ENCODE peak calls at places on chromosomes 7 and 10, in five cellular contexts. S is fibroblast of lung, O is upper lobe of right lung, E is astrocyte, C is PC-9. A is an unnamed sample. For H3K36me3, the result is how much of the 10 kb centered on the place peaks cover.

GRCh38 chr10:90592903-90593302 is 264.9 kb downstream of the HTR7 start:
- DNase-seq in S (peak), O (no peak), E (peak), C (no peak), A (peak)

GRCh38 chr7:50838675-50839377 is 56.1 kb upstream of the GRB10 start:
- DNase-seq in S (peak), O (no peak), E (peak), C (no peak), A (no peak)

GRCh38 chr10:132137111-132138072 is 49.4 kb upstream of the DPYSL4 start:
- DNase-seq in S (no peak), O (peak), E (no peak), C (no peak), A (no peak)

GRCh38 chr7:136023134-136023869 is 46.1 kb upstream of the MTPN start:
- DNase-seq in S (no peak), O (no peak), E (no peak), C (no peak), A (no peak)

GRCh38 chr10:58158806-58159205 is 108.9 kb downstream of the IPMK start:
- DNase-seq in S (peak), O (no peak), E (peak), C (no peak), A (no peak)

GRCh38 chr7:154859747-154860620 is 142.9 kb downstream of the PAXIP1 start:
- DNase-seq in S (no peak), O (peak), E (no peak), C (no peak), A (no peak)

GRCh38 chr7:111424768-111425167 is 137.5 kb downstream of the IMMP2L start:
- DNase-seq in S (peak), O (no peak), E (peak), C (peak), A (no peak)

GRCh38 chr10:62386401-62387320 is 12.5 kb downstream of the ZNF365 start:
- DNase-seq in S (peak), O (no peak), E (no peak), C (no peak), A (no peak)

GRCh38 chr10:114694735-114695134 is 36.7 kb upstream of the ABLIM1 start:
- DNase-seq in S (no peak), O (no peak), E (no peak), C (no peak), A (no peak)

GRCh38 chr7:22193361-22194016 is 163.5 kb downstream of the RAPGEF5 start:
- DNase-seq in S (peak), O (no peak), E (peak), C (no peak), A (no peak)

GRCh38 chr7:66205736-66206080 is 574 bp downstream of the TPST1 start:
- DNase-seq in S (no peak), O (no peak), E (no peak), C (no peak), A (no peak)

GRCh38 chr7:111112439-111112838 is 21.5 kb downstream of the LRRN3 start:
- DNase-seq in S (peak), O (no peak), E (peak), C (no peak), A (no peak)

GRCh38 chr10:25522946-25523608 is 348.3 kb downstream of the GPR158 start:
- DNase-seq in S (peak), O (no peak), E (peak), C (no peak), A (no peak)

GRCh38 chr10:17003666-17004065 is 125.9 kb downstream of the CUBN start:
- DNase-seq in S (peak), O (no peak), E (no peak), C (no peak), A (no peak)

GRCh38 chr7:47792521-47793121 is 155.6 kb downstream of the PKD1L1 start:
- DNase-seq in S (no peak), O (no peak), E (no peak), C (no peak), A (no peak)

GRCh38 chr7:80372415-80372814 is 139.4 kb downstream of the GNAT3 start:
- DNase-seq in S (peak), O (no peak), E (peak), C (no peak), A (no peak)

GRCh38 chr10:14405076-14406065 is 74.6 kb upstream of the FRMD4A start:
- DNase-seq in S (peak), O (no peak), E (peak), C (peak), A (no peak)

GRCh38 chr10:97721871-97722780 is 8.6 kb downstream of the MARVELD1 start:
- DNase-seq in S (no peak), O (no peak), E (no peak), C (no peak), A (no peak)

GRCh38 chr10:72542396-72542815 is 83.5 kb downstream of the MICU1 start:
- DNase-seq in S (no peak), O (no peak), E (no peak), C (no peak), A (no peak)

GRCh38 chr7:76294344-76295024 is 8.0 kb upstream of the HSPB1 start:
- DNase-seq in S (peak), O (peak), E (peak), C (peak), A (peak)

GRCh38 chr7:71220210-71220695 is 88.3 kb downstream of the GALNT17 start:
- DNase-seq in S (no peak), O (no peak), E (no peak), C (no peak), A (no peak)

GRCh38 chr10:7876541-7877127 is 58.3 kb downstream of the TAF3 start:
- DNase-seq in S (no peak), O (no peak), E (no peak), C (no peak), A (no peak)

GRCh38 chr10:101400529-101400928 is 46.6 kb downstream of the BTRC start:
- DNase-seq in S (no peak), O (no peak), E (no peak), C (no peak), A (no peak)

GRCh38 chr7:69934475-69934903 is 336.2 kb downstream of the AUTS2 start:
- DNase-seq in S (no peak), O (no peak), E (no peak), C (no peak), A (no peak)

GRCh38 chr10:3963191-3963673 is 178.2 kb upstream of the KLF6 start:
- DNase-seq in S (peak), O (no peak), E (no peak), C (peak), A (peak)

GRCh38 chr10:115706482-115707076 is 566.4 kb downstream of the GFRA1 start:
- DNase-seq in S (peak), O (no peak), E (peak), C (no peak), A (no peak)

GRCh38 chr10:3538291-3538849 is 246.6 kb downstream of the KLF6 start:
- DNase-seq in S (peak), O (no peak), E (peak), C (no peak), A (no peak)

GRCh38 chr10:43264324-43264986 is 2.4 kb downstream of the RASGEF1A start:
- DNase-seq in S (no peak), O (no peak), E (no peak), C (no peak), A (no peak)

GRCh38 chr10:43264987-43265798 is 1.7 kb downstream of the RASGEF1A start:
- DNase-seq in S (no peak), O (no peak), E (no peak), C (no peak), A (no peak)

GRCh38 chr10:43263551-43264323 is 3.1 kb downstream of the RASGEF1A start:
- DNase-seq in S (no peak), O (no peak), E (no peak), C (no peak), A (no peak)

GRCh38 chr10:43267811-43268210 is 946 bp upstream of the RASGEF1A start:
- DNase-seq in S (no peak), O (no peak), E (no peak), C (no peak), A (no peak)

GRCh38 chr10:43265799-43266721 is 805 bp downstream of the RASGEF1A start:
- DNase-seq in S (no peak), O (peak), E (no peak), C (peak), A (no peak)
- TF ChIP-seq CTCF in S (no peak), O (peak), E (no peak), C (peak), A (peak)

DNA sequence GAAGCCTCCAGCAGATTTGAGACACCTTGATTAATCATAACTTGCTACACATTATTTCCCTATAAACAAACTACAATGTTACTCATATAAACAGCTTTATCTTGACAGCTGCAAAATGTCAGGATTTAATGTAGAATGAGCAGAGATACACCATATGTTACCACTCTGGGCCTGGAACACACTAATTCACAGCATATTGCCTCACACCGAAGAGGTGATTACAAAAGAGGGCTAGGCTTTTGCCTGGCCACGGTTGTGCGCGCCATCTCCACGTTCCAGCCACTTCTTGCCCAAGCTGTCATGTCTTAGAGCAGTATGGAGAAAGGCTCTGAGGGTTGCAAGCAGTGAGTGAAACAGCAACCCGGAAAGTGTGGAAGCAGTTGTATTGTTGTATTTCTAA is 498.3 kb downstream of the PLXNA4 start:
- DNase-seq in S (peak), O (no peak), E (peak), C (no peak), A (no peak)
- H3K4me3 ChIP-seq in S (no peak), O (no peak), E (no peak), C (no peak), A (no peak)

DNA sequence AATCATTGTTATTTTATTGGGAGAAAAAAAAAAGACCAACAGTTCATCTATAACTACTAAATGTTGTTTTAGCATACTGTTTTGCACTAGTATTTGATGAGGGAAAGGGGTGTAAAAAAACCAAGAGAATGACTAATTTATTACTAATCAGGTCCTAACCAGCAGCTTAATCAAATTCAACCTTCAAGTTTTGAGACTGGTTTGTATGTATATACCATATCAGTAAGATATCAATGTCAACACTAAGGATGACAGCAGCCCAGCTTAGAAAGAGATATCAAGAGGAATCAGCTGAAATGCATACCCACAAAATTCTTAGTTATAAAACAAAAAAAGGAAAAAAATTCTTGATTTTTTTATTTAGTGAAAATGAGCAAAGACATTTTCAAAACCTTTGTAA is 122.6 kb downstream of the KMT2C start:
- DNase-seq in S (no peak), O (no peak), E (no peak), C (no peak), A (no peak)
- H3K36me3 ChIP-seq in S (under half), O (under half), E (under half), C (under half), A (under half)

GRCh38 chr10:123043409-123043925 is 34.7 kb downstream of the ACADSB start:
- DNase-seq in S (peak), O (no peak), E (peak), C (no peak), A (peak)

GRCh38 chr10:123044391-123044790 is 35.6 kb downstream of the ACADSB start:
- DNase-seq in S (no peak), O (no peak), E (no peak), C (peak), A (no peak)

GRCh38 chr10:123042708-123043408 is 34.1 kb downstream of the ACADSB start:
- DNase-seq in S (no peak), O (no peak), E (no peak), C (no peak), A (no peak)

GRCh38 chr10:123045961-123046731 is 37.3 kb downstream of the ACADSB start:
- DNase-seq in S (no peak), O (no peak), E (no peak), C (no peak), A (no peak)
- TF ChIP-seq CTCF in S (no peak), O (no peak), E (no peak), C (no peak), A (no peak)

GRCh38 chr7:116528008-116528789 is 3.4 kb downstream of the CAV1 start:
- DNase-seq in S (peak), O (no peak), E (peak), C (peak), A (peak)
- H3K4me3 ChIP-seq in S (peak), O (peak), E (peak), C (peak), A (no peak)

GRCh38 chr7:128324363-128324680 is 19.4 kb downstream of the RBM28 start:
- DNase-seq in S (no peak), O (no peak), E (no peak), C (no peak), A (no peak)
- H3K36me3 ChIP-seq in S (under half), O (half or more), E (under half), C (under half), A (under half)

GRCh38 chr10:83961620-83962019 is 177.7 kb upstream of the GHITM start:
- DNase-seq in S (peak), O (no peak), E (no peak), C (no peak), A (no peak)
- TF ChIP-seq CTCF in S (no peak), O (no peak), E (peak), C (no peak), A (no peak)

GRCh38 chr7:132614428-132615076 is 38.3 kb upstream of the PLXNA4 start:
- DNase-seq in S (peak), O (peak), E (no peak), C (no peak), A (no peak)
- H3K4me3 ChIP-seq in S (peak), O (peak), E (peak), C (no peak), A (no peak)